ENCODE peak calls at places on chromosomes 2 and 18, in four cellular contexts. D, Y, I and E are unnamed samples. For H3K4me1, the result is how much of the 10 kb centered on the place peaks cover.

GRCh38 chr2:238406222-238406997 is 20.3 kb upstream of the ASB1 start:
- DNase-seq in Y (no peak), D (no peak), I (no peak), E (no peak)

GRCh38 chr18:22467760-22468553 is 50.2 kb upstream of the CTAGE1 start:
- DNase-seq in I (peak), D (no peak), Y (no peak), E (no peak)

GRCh38 chr18:49238433-49239042 is 221.9 kb downstream of the DYM start:
- DNase-seq in Y (no peak), I (peak), D (no peak), E (no peak)

GRCh38 chr18:68397241-68398035 is 317.5 kb downstream of the TMX3 start:
- DNase-seq in I (no peak), Y (no peak), D (no peak), E (no peak)

GRCh38 chr2:60438136-60438535 is 115.3 kb downstream of the BCL11A start:
- DNase-seq in I (no peak), Y (no peak), D (no peak), E (no peak)

GRCh38 chr18:23365602-23366001 is 87.5 kb upstream of the RIOK3 start:
- DNase-seq in I (peak), D (no peak), Y (no peak), E (no peak)

GRCh38 chr2:226483745-226484619 is 315.6 kb downstream of the IRS1 start:
- DNase-seq in D (no peak), I (peak), Y (no peak), E (no peak)

GRCh38 chr2:177108890-177109289 is 103.7 kb upstream of the HNRNPA3 start:
- DNase-seq in D (no peak), Y (no peak), I (no peak), E (no peak)

GRCh38 chr18:28078298-28078697 is 98.6 kb downstream of the CDH2 start:
- DNase-seq in D (no peak), I (no peak), Y (no peak), E (no peak)

GRCh38 chr2:56522605-56523089 is 338.9 kb downstream of the CCDC85A start:
- DNase-seq in Y (no peak), D (peak), I (peak), E (no peak)

GRCh38 chr2:70362661-70363060 is 60.8 kb upstream of the FAM136A start:
- DNase-seq in D (no peak), I (peak), Y (no peak), E (no peak)

GRCh38 chr2:174259981-174260380 is 11.6 kb upstream of the OLA1 start:
- DNase-seq in D (no peak), Y (no peak), I (peak), E (no peak)

GRCh38 chr2:67260348-67261277 is 136.5 kb upstream of the ETAA1 start:
- DNase-seq in D (peak), Y (peak), I (peak), E (peak)

GRCh38 chr2:209505410-209505809 is 81.6 kb downstream of the MAP2 start:
- DNase-seq in D (no peak), Y (no peak), I (no peak), E (no peak)

GRCh38 chr2:134327367-134327766 is 73.5 kb downstream of the MGAT5 start:
- DNase-seq in Y (no peak), D (no peak), I (peak), E (no peak)

GRCh38 chr18:13377496-13377895 is 158.9 kb downstream of the LDLRAD4 start:
- DNase-seq in Y (no peak), D (no peak), I (no peak), E (no peak)

GRCh38 chr18:11029021-11029420 is 120.3 kb downstream of the PIEZO2 start:
- DNase-seq in I (no peak), D (no peak), Y (no peak), E (no peak)

GRCh38 chr2:240298803-240299709 is 136.4 kb upstream of the GPC1 start:
- DNase-seq in Y (no peak), I (no peak), D (no peak), E (no peak)

GRCh38 chr2:33291278-33292013 is 185.0 kb upstream of the RASGRP3 start:
- DNase-seq in I (peak), D (no peak), Y (peak), E (no peak)

GRCh38 chr2:163951312-163951711 is 215.5 kb upstream of the FIGN start:
- DNase-seq in D (no peak), I (no peak), Y (no peak), E (no peak)

GRCh38 chr2:99808801-99809200 is 319.0 kb upstream of the REV1 start:
- DNase-seq in Y (no peak), I (no peak), D (no peak), E (no peak)

GRCh38 chr2:99811544-99811943 is 321.7 kb upstream of the REV1 start:
- DNase-seq in I (peak), D (no peak), Y (no peak), E (no peak)

GRCh38 chr2:99810241-99810640 is 320.4 kb upstream of the REV1 start:
- DNase-seq in Y (no peak), D (no peak), I (no peak), E (no peak)

GRCh38 chr2:99806758-99807157 is 316.9 kb upstream of the REV1 start:
- DNase-seq in Y (no peak), D (no peak), I (peak), E (no peak)

GRCh38 chr2:99809259-99809900 is 319.6 kb upstream of the REV1 start:
- DNase-seq in I (no peak), D (no peak), Y (no peak), E (no peak)
- H3K27ac ChIP-seq in I (no peak), D (no peak), Y (no peak), E (no peak)

DNA sequence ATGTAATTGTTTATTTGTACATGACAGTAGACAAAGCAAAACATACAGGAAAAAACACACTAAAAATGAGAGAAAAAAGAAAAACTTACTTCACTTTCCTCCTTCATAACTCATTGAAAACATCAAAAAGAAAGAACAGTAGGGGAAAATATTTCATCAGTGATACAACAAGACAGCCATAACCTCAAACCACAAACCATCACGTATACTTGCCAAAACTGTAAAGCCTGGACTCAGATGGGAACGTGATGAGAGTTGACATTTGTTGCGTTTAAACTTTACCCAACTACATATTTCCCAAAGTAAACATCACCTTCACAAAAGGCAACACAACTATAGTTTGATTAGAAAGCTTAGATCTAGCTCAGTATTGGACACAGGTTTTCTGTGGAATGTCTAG is 278.2 kb upstream of the COL3A1 start:
- DNase-seq in Y (no peak), I (peak), D (no peak), E (no peak)
- H3K4me3 ChIP-seq in Y (no peak), I (peak), D (no peak), E (no peak)

GRCh38 chr18:46411191-46411590 is 245.8 kb downstream of the LOXHD1 start:
- DNase-seq in Y (no peak), D (no peak), I (no peak), E (no peak)

GRCh38 chr18:46413684-46414083 is 243.3 kb downstream of the LOXHD1 start:
- DNase-seq in Y (no peak), D (no peak), I (no peak), E (no peak)

GRCh38 chr18:46411862-46412690 is 244.9 kb downstream of the LOXHD1 start:
- DNase-seq in I (no peak), Y (peak), D (peak), E (no peak)

GRCh38 chr18:46414863-46415262 is 242.2 kb downstream of the LOXHD1 start:
- DNase-seq in D (no peak), Y (no peak), I (no peak), E (no peak)

GRCh38 chr18:46412831-46413371 is 244.1 kb downstream of the LOXHD1 start:
- DNase-seq in I (no peak), D (no peak), Y (peak), E (no peak)
- H3K4me1 ChIP-seq in I (under half), D (under half), Y (under half), E (under half)

GRCh38 chr18:7617738-7618422 is 50.8 kb downstream of the PTPRM start:
- DNase-seq in I (peak), Y (peak), D (peak), E (no peak)
- H3K27ac ChIP-seq in I (peak), Y (no peak), D (peak), E (no peak)

GRCh38 chr2:216903470-216903869 is 43.6 kb upstream of the TNP1 start:
- DNase-seq in Y (no peak), D (no peak), I (no peak), E (no peak)

GRCh38 chr2:216905649-216906048 is 45.8 kb upstream of the TNP1 start:
- DNase-seq in Y (no peak), I (no peak), D (no peak), E (no peak)

GRCh38 chr2:216904974-216905373 is 45.1 kb upstream of the TNP1 start:
- DNase-seq in Y (no peak), I (no peak), D (no peak), E (no peak)

GRCh38 chr2:216909541-216910175 is 49.8 kb upstream of the TNP1 start:
- DNase-seq in I (peak), D (no peak), Y (no peak), E (no peak)

DNA sequence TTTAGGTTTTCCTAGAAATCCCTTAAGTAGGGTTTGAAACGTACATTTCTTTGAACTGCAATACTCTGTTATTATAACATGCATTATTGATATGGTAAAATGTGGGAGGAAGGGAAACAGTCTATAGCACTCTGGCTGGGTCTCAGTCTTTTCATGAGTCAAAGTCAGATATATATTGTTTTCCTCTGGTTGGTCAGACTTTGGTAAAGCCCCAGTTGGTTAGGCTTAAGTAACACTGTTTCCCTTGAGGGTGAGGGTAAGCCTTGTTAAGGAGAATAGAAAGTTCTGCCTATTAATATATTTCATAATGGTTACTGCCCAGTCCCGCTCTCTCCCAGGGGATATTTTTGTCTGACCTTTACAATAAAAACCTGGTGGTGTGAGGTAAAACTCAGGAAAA is 44.7 kb upstream of the TNP1 start:
- DNase-seq in I (no peak), D (no peak), Y (no peak), E (no peak)
- H3K4me3 ChIP-seq in I (no peak), D (no peak), Y (no peak), E (no peak)

GRCh38 chr18:61589053-61589723 is 256.0 kb downstream of the CDH20 start:
- DNase-seq in D (no peak), Y (no peak), I (no peak), E (no peak)

GRCh38 chr18:61583548-61583947 is 250.3 kb downstream of the CDH20 start:
- DNase-seq in I (no peak), Y (no peak), D (no peak), E (no peak)

GRCh38 chr18:61589724-61590065 is 256.5 kb downstream of the CDH20 start:
- DNase-seq in I (peak), Y (no peak), D (no peak), E (no peak)

GRCh38 chr18:61591200-61591719 is 258.0 kb downstream of the CDH20 start:
- DNase-seq in I (no peak), Y (no peak), D (no peak), E (no peak)

GRCh38 chr18:61587865-61588264 is 254.6 kb downstream of the CDH20 start:
- DNase-seq in D (no peak), I (peak), Y (no peak), E (no peak)
- H3K4me1 ChIP-seq in D (under half), I (under half), Y (under half), E (under half)

GRCh38 chr2:11373096-11373495 is 28.7 kb upstream of the ROCK2 start:
- DNase-seq in D (no peak), Y (no peak), I (no peak), E (no peak)

GRCh38 chr2:11375689-11376027 is 31.2 kb upstream of the ROCK2 start:
- DNase-seq in D (no peak), Y (no peak), I (no peak), E (no peak)

GRCh38 chr2:11375025-11375688 is 30.7 kb upstream of the ROCK2 start:
- DNase-seq in Y (no peak), I (no peak), D (no peak), E (no peak)

GRCh38 chr2:11377915-11378649 is 33.6 kb upstream of the ROCK2 start:
- DNase-seq in I (no peak), D (no peak), Y (no peak), E (no peak)

GRCh38 chr2:11376071-11376470 is 31.6 kb upstream of the ROCK2 start:
- DNase-seq in Y (no peak), D (no peak), I (no peak), E (no peak)
- H3K27ac ChIP-seq in Y (no peak), D (peak), I (no peak), E (peak)

DNA sequence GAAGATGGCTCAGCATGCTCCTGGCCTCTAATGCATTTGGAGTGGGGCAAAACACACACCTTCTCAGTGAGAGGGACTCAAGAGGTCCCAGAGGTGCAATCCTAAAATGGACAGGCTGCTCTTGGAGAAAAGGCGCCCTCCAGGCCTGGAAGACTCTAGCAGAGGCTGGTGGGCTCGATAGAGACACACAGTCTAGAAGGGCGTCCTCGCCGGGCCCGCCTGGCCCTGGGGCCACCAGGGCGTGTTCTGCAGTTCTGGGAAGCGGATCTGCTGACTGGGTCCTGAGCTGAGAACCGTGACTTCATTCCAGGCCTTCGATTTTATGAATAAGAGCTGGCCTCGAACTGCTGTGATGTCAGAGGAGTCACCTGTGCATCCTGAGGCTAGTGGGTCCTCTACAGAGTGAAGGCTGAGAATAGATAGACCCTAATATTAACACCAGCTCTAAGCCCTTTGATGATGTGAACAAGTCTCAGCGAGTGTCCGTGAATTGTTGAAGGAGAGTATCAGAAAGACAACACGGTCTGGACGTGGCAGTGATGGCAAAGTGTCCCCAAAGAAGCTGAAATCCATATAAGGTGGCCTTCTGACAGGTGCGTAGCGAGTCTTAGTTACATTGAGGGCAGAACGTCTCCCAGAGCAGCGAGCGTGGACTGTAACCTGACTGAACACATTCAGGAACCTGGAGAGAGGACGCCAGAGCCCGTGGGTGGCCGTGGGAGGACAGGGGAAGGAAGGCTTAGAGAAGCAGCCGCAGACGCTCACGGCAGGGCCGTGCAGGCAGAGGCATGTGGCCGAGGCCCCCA is 136.9 kb downstream of the PTGR3 start:
- DNase-seq in I (no peak), D (no peak), Y (no peak), E (peak)
- H3K4me3 ChIP-seq in I (no peak), D (no peak), Y (no peak), E (no peak)

DNA sequence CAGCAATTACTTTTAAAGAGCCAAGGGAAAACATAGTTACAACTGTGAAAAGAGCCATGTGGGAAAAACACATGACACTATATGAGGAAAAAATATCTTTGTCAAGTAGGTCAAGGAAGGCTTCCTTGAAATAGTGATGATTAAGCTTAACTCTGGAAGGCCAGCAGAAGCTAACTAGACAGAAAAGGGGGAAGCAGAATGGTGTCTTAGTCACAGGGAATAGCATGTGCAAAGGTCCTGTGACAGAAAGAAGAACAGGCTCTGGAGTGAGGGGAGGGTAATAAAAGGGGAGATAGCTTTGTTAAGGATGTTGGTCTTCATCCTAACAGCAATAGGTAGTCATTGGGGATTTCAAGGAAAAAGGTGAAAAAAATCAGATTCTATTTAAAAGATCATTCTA is 64.0 kb downstream of the ARHGAP25 start:
- DNase-seq in I (no peak), Y (no peak), D (no peak), E (no peak)
- H3K4me1 ChIP-seq in I (under half), Y (under half), D (under half), E (under half)